ENCODE peak calls at places on chromosomes 11 and 22, in seven cellular contexts. Z, W, Y, P, G, E and H are unnamed samples.

GRCh38 chr22:26367402-26368245 is 61.4 kb upstream of the ASPHD2 start:
- DNase-seq in Z (peak; percentile 39), W (peak; percentile 42), Y (peak; percentile 49), P (no peak), G (no peak), E (no peak), H (no peak)

GRCh38 chr22:39317084-39317755 is 2.2 kb downstream of the RPL3 start:
- DNase-seq in Z (no peak), W (no peak), Y (no peak), P (no peak), G (no peak), E (peak; percentile 52), H (no peak)

GRCh38 chr11:68632802-68633201 is 51.5 kb upstream of the GAL start:
- DNase-seq in Z (peak; percentile 28), W (peak; percentile 28), Y (no peak), P (peak; percentile 51), G (no peak), E (no peak), H (no peak)

GRCh38 chr11:20668844-20669832 is at the start of gene NELL1:
- DNase-seq in Z (no peak), W (no peak), Y (peak; percentile 36), P (no peak), G (no peak), E (no peak), H (no peak)

GRCh38 chr11:46600162-46600561 is 6.3 kb upstream of the AMBRA1 start:
- DNase-seq in Z (no peak), W (no peak), Y (no peak), P (no peak), G (no peak), E (no peak), H (no peak)

GRCh38 chr22:19759994-19760651 is 455 bp upstream of the TBX1 start:
- DNase-seq in Z (no peak), W (no peak), Y (no peak), P (no peak), G (no peak), E (no peak), H (peak; percentile 67)

GRCh38 chr11:77557553-77557952 is 32.2 kb upstream of the AQP11 start:
- DNase-seq in Z (no peak), W (no peak), Y (no peak), P (no peak), G (no peak), E (no peak), H (no peak)

GRCh38 chr11:65433657-65434056 is 11.1 kb downstream of the NEAT1 start:
- DNase-seq in Z (no peak), W (no peak), Y (no peak), P (no peak), G (peak; percentile 46), E (no peak), H (no peak)

GRCh38 chr11:33773399-33774355 is 643 bp downstream of the FBXO3 start:
- DNase-seq in Z (no peak), W (peak; percentile 18), Y (peak; percentile 39), P (no peak), G (no peak), E (no peak), H (no peak)

GRCh38 chr11:68177877-68178276 is 35.2 kb downstream of the KMT5B start:
- DNase-seq in Z (no peak), W (no peak), Y (no peak), P (no peak), G (no peak), E (no peak), H (no peak)

GRCh38 chr22:20249797-20250354 is 18.2 kb downstream of the RTN4R start:
- DNase-seq in Z (peak; percentile 50), W (no peak), Y (no peak), P (peak; percentile 29), G (no peak), E (no peak), H (no peak)

GRCh38 chr11:123391646-123392348 is 38.3 kb upstream of the GRAMD1B start:
- DNase-seq in Z (no peak), W (no peak), Y (no peak), P (no peak), G (no peak), E (no peak), H (no peak)

GRCh38 chr22:19886605-19887250 is 32.1 kb upstream of the GNB1L start:
- DNase-seq in Z (peak; percentile 92), W (peak; percentile 36), Y (no peak), P (no peak), G (no peak), E (no peak), H (no peak)

GRCh38 chr11:84103096-84103495 is 816.9 kb upstream of the CCDC90B start:
- DNase-seq in Z (no peak), W (no peak), Y (no peak), P (no peak), G (no peak), E (no peak), H (no peak)

GRCh38 chr11:117972044-117972443 is 14.2 kb upstream of the IL10RA start:
- DNase-seq in Z (no peak), W (no peak), Y (no peak), P (no peak), G (no peak), E (no peak), H (peak; percentile 59)

GRCh38 chr11:117973446-117973922 is 12.7 kb upstream of the IL10RA start:
- DNase-seq in Z (no peak), W (no peak), Y (no peak), P (no peak), G (peak; percentile 16), E (no peak), H (no peak)

GRCh38 chr11:117969160-117969991 is 16.8 kb upstream of the IL10RA start:
- DNase-seq in Z (no peak), W (no peak), Y (no peak), P (no peak), G (peak; percentile 26), E (no peak), H (no peak)

GRCh38 chr11:117970400-117971024 is 15.7 kb upstream of the IL10RA start:
- DNase-seq in Z (no peak), W (no peak), Y (no peak), P (no peak), G (no peak), E (no peak), H (no peak)

GRCh38 chr11:117972589-117973445 is 13.4 kb upstream of the IL10RA start:
- DNase-seq in Z (no peak), W (no peak), Y (no peak), P (peak; percentile 46), G (no peak), E (no peak), H (no peak)
- TF ChIP-seq CTCF in Z (no peak), W (no peak), Y (no peak), P (no peak), G (no peak), E (no peak), H (no peak)

DNA sequence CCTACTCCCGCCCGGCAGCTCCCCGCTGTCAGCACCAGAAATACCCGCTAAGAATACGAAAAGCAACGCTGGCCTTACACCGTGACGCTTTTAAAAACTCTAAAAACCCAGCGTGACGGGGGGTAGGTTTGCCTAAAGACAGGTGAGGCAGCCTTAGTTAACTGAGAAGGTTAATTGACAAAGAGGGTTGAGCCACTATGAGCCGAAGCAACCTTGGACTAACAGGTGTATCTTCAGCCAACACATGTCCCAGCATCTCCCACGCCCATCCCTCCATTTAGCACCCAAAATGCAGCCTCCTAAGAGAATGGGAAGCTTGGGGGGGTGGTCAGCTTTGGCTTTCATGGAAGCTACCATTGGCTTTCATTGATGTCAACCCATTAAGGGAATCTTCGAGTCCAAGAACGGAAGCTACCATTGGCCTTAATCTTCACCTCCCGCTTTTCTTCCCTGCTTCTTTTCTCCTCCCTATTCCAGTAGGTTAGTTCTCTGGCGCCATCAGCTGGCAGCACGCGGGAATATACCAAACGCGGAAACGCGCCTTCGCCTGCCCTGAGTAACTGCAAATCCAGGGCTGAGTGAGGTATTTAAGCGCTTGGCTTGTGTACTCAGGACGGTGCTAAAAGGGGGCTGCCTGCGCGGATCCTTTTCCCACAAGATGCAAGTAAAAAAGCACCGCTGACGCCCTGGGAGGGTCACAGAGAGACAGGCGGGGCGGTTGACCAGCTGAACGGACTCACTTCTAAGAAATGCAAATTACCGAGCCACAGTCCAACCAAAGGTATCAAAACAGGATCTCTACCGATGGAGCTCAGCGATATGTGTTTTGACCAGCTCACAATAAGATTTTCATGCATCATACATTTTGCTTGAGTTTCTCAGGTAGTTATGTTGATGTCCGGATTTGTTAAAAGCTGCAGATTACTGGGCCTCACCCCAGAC is 38.5 kb upstream of the GLYATL1 start:
- DNase-seq in Z (peak; percentile 63), W (no peak), Y (peak; percentile 60), P (peak; percentile 70), G (peak; percentile 71), E (peak; percentile 44), H (peak; percentile 63)
- TF ChIP-seq CTCF in Z (peak; percentile 62), W (peak; percentile 16), Y (peak; percentile 61), P (peak; percentile 71), G (peak; percentile 18), E (peak; percentile 85), H (peak; percentile 47)

DNA sequence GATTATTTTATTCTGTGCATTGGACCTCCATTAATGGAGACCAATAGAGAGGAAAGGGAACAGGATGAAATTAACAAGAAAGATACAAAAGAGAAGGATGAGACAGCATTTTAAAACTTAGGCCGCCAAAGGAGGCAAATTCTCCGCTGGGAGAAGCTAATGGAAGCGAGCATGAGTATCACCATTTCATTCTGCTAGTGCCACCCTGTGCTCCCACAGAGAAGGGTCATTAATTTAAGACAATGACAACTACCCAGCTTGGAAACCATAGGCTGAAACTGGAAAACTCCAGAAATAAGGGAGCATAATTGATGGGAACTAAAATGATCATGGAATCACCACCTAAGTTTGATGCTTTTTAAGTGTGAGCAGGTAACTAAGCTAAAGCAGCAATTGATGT is 69.2 kb downstream of the SLC36A4 start:
- DNase-seq in Z (no peak), W (no peak), Y (no peak), P (no peak), G (no peak), E (no peak), H (no peak)
- TF ChIP-seq CTCF in Z (no peak), W (no peak), Y (no peak), P (no peak), G (no peak), E (no peak), H (no peak)

DNA sequence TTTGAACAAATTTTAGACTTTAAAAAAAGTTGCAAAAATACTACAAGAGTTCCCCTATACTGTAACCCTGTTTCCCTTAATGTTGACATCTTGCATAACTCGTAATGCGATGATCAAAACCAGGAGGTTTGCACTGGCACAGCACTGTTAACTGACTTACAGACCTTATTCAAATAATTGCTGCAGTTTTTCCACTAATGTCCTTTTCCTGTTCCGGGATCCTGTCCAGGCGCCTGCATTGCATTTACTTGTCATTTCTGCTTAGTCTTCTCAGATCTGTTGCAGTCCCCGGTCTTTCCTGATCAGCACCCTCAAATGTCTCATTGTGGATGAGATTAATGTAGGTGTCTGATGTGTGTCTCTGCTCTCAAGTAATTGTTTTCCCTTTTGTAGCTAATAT is 32.0 kb downstream of the APLP2 start:
- DNase-seq in Z (no peak), W (no peak), Y (no peak), P (no peak), G (no peak), E (no peak), H (no peak)
- TF ChIP-seq CTCF in Z (no peak), W (no peak), Y (no peak), P (no peak), G (no peak), E (no peak), H (no peak)

DNA sequence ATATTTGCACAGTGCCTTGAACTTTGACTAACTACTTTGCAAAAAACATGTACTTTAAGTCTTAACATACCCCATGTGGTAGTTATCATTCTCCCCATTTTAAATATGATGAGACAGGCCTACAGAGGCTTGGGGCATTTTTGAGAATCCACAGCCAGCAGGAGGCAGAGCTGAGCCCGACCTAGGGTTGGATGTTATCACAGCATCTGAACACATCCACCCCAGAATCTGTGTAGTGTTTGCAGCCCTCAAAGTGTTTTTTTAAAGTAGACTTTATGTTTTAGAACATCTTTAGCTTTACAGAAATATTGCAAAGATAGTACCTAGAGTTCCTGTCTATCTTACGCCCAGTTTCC is 17.6 kb downstream of the OTOG start:
- DNase-seq in Z (no peak), W (no peak), Y (no peak), P (no peak), G (no peak), E (no peak), H (no peak)
- TF ChIP-seq CTCF in Z (no peak), W (no peak), Y (no peak), P (no peak), G (no peak), E (no peak), H (no peak)